ENCODE peak calls at places on chromosomes 1 and 21, in ten cellular contexts. O, X, Q, R, K, A, C, I, F and S are unnamed samples.

GRCh38 chr21:17532292-17532691 is 19.4 kb downstream of the CXADR start:
- DNase-seq in O (no peak), X (no peak), Q (no peak), R (no peak), K (no peak), A (no peak), C (no peak), I (no peak), F (no peak), S (no peak)

GRCh38 chr1:23422313-23422877 is 2.2 kb downstream of the TCEA3 start:
- DNase-seq in O (peak), X (no peak), Q (peak), R (no peak), K (peak), A (no peak), C (no peak), I (peak), F (peak), S (peak)

GRCh38 chr1:213186168-213186567 is 135.1 kb downstream of the RPS6KC1 start:
- DNase-seq in O (no peak), X (no peak), Q (no peak), R (no peak), K (no peak), A (no peak), C (no peak), I (no peak), F (no peak), S (no peak)

GRCh38 chr1:57061369-57061768 is 95.6 kb upstream of the C8B start:
- DNase-seq in O (no peak), X (peak), Q (no peak), R (no peak), K (no peak), A (no peak), C (no peak), I (no peak), F (no peak), S (no peak)

GRCh38 chr1:27560271-27561125 is 43.4 kb downstream of the AHDC1 start:
- DNase-seq in O (no peak), X (no peak), Q (no peak), R (no peak), K (no peak), A (no peak), C (no peak), I (no peak), F (no peak), S (no peak)

GRCh38 chr1:207282496-207283380 is 38.7 kb upstream of the CD55 start:
- DNase-seq in O (no peak), X (no peak), Q (peak), R (peak), K (no peak), A (no peak), C (no peak), I (peak), F (no peak), S (no peak)

GRCh38 chr1:182476625-182477024 is 26.7 kb downstream of the RGSL1 start:
- DNase-seq in O (no peak), X (no peak), Q (no peak), R (no peak), K (no peak), A (no peak), C (no peak), I (no peak), F (no peak), S (no peak)

GRCh38 chr1:77068013-77068412 is 151.2 kb downstream of the PIGK start:
- DNase-seq in O (no peak), X (peak), Q (no peak), R (no peak), K (no peak), A (peak), C (no peak), I (no peak), F (no peak), S (no peak)

GRCh38 chr1:201589186-201589585 is 50.3 kb downstream of the NAV1 start:
- DNase-seq in O (no peak), X (no peak), Q (no peak), R (no peak), K (no peak), A (no peak), C (no peak), I (no peak), F (no peak), S (no peak)

GRCh38 chr1:185388815-185389214 is 71.8 kb upstream of the IVNS1ABP start:
- DNase-seq in O (no peak), X (no peak), Q (no peak), R (no peak), K (no peak), A (no peak), C (no peak), I (no peak), F (no peak), S (no peak)

GRCh38 chr1:164673584-164674214 is 114.7 kb downstream of the PBX1 start:
- DNase-seq in O (no peak), X (no peak), Q (no peak), R (no peak), K (no peak), A (peak), C (peak), I (no peak), F (no peak), S (peak)

GRCh38 chr1:245693941-245694340 is 539.2 kb downstream of the KIF26B start:
- DNase-seq in O (no peak), X (no peak), Q (no peak), R (no peak), K (no peak), A (no peak), C (no peak), I (no peak), F (no peak), S (no peak)

GRCh38 chr21:46065215-46065992 is 32.5 kb upstream of the COL6A2 start:
- DNase-seq in O (no peak), X (no peak), Q (no peak), R (peak), K (peak), A (no peak), C (no peak), I (no peak), F (no peak), S (peak)

GRCh38 chr1:201883786-201884185 is 4.9 kb upstream of the SHISA4 start:
- DNase-seq in O (no peak), X (no peak), Q (no peak), R (no peak), K (no peak), A (no peak), C (no peak), I (no peak), F (no peak), S (peak)

GRCh38 chr1:57404914-57405313 is 18.9 kb downstream of the DAB1 start:
- DNase-seq in O (no peak), X (no peak), Q (no peak), R (no peak), K (no peak), A (no peak), C (no peak), I (no peak), F (no peak), S (no peak)

GRCh38 chr21:26788783-26789182 is 56.4 kb downstream of the ADAMTS1 start:
- DNase-seq in O (no peak), X (no peak), Q (no peak), R (no peak), K (no peak), A (no peak), C (no peak), I (no peak), F (no peak), S (no peak)

GRCh38 chr1:226696552-226696951 is 42.5 kb downstream of the ITPKB start:
- DNase-seq in O (no peak), X (no peak), Q (no peak), R (no peak), K (no peak), A (no peak), C (no peak), I (no peak), F (no peak), S (no peak)

GRCh38 chr21:45537111-45537745 is 5.0 kb downstream of the SLC19A1 start:
- DNase-seq in O (no peak), X (no peak), Q (no peak), R (no peak), K (no peak), A (no peak), C (no peak), I (no peak), F (no peak), S (no peak)

GRCh38 chr1:61254629-61255323 is 172.4 kb downstream of the NFIA start:
- DNase-seq in O (no peak), X (no peak), Q (no peak), R (peak), K (peak), A (no peak), C (no peak), I (no peak), F (no peak), S (no peak)

GRCh38 chr1:220099826-220100225 is 5.9 kb downstream of the IARS2 start:
- DNase-seq in O (no peak), X (no peak), Q (no peak), R (no peak), K (no peak), A (no peak), C (no peak), I (no peak), F (no peak), S (no peak)

GRCh38 chr1:171699526-171699925 is 42.3 kb downstream of the VAMP4 start:
- DNase-seq in O (no peak), X (no peak), Q (no peak), R (no peak), K (no peak), A (no peak), C (no peak), I (no peak), F (no peak), S (no peak)

GRCh38 chr21:43864313-43864805 is 664 bp upstream of the AGPAT3 start:
- DNase-seq in O (no peak), X (peak), Q (peak), R (no peak), K (no peak), A (peak), C (peak), I (peak), F (peak), S (peak)

GRCh38 chr1:37031871-37032270 is 2.4 kb downstream of the GRIK3 start:
- DNase-seq in O (no peak), X (no peak), Q (no peak), R (no peak), K (no peak), A (no peak), C (no peak), I (no peak), F (no peak), S (no peak)

GRCh38 chr1:61183471-61184034 is 101.2 kb downstream of the NFIA start:
- DNase-seq in O (no peak), X (no peak), Q (peak), R (no peak), K (peak), A (no peak), C (no peak), I (no peak), F (no peak), S (no peak)

GRCh38 chr1:115649964-115650363 is 8.2 kb downstream of the VANGL1 start:
- DNase-seq in O (no peak), X (no peak), Q (no peak), R (no peak), K (no peak), A (peak), C (no peak), I (no peak), F (no peak), S (no peak)

GRCh38 chr1:94992863-94993563 is 66.1 kb upstream of the CNN3 start:
- DNase-seq in O (no peak), X (no peak), Q (no peak), R (no peak), K (no peak), A (no peak), C (no peak), I (no peak), F (no peak), S (no peak)

GRCh38 chr1:960371-961131 is at the start of gene KLHL17:
- DNase-seq in O (peak), X (peak), Q (peak), R (no peak), K (peak), A (peak), C (peak), I (peak), F (peak), S (peak)

GRCh38 chr1:39925727-39926342 is 24.1 kb upstream of the MYCL start:
- DNase-seq in O (no peak), X (no peak), Q (no peak), R (no peak), K (no peak), A (no peak), C (no peak), I (no peak), F (no peak), S (no peak)

GRCh38 chr1:116971965-116972675 is 29.4 kb upstream of the CD101 start:
- DNase-seq in O (no peak), X (no peak), Q (no peak), R (no peak), K (no peak), A (no peak), C (no peak), I (no peak), F (no peak), S (no peak)